ENCODE peak calls at places on chromosomes 16 and 17, in nine cellular contexts. D is GM04503, F is retinal pigment epithelial cell, E is T-helper 22 cell, L is GM19239, Q is endothelial cell, A is AG04450, W is heart right ventricle, T is D341Med. R is an unnamed sample.

GRCh38 chr17:51372345-51373004 is 112.1 kb downstream of the UTP18 start:
- DNase-seq in W (peak), T (peak), E (no peak), L (peak), F (no peak), Q (peak), A (no peak), D (peak), R (no peak)

GRCh38 chr16:2288701-2289100 is 20.8 kb upstream of the RNPS1 start:
- DNase-seq in L (no peak), E (no peak), D (no peak), F (no peak), T (no peak), A (no peak), W (no peak), Q (peak), R (no peak)

GRCh38 chr17:11736613-11737289 is 138.5 kb downstream of the DNAH9 start:
- DNase-seq in T (no peak), A (no peak), D (no peak), F (no peak), E (no peak), W (no peak), L (no peak), Q (no peak), R (no peak)

GRCh38 chr17:72640415-72641165 is 451.9 kb downstream of the SLC39A11 start:
- DNase-seq in Q (no peak), D (no peak), W (no peak), E (no peak), F (no peak), T (no peak), A (no peak), L (no peak), R (no peak)

GRCh38 chr17:38418069-38418692 is 10.1 kb upstream of the ARHGAP23 start:
- DNase-seq in T (no peak), D (no peak), A (no peak), Q (no peak), E (no peak), W (no peak), L (no peak), F (no peak), R (no peak)

GRCh38 chr16:23508589-23509440 is 1.5 kb downstream of the GGA2 start:
- DNase-seq in E (no peak), L (no peak), A (no peak), T (no peak), W (no peak), D (no peak), Q (peak), F (no peak), R (no peak)

GRCh38 chr16:48385272-48385953 is at the start of gene SIAH1:
- DNase-seq in A (no peak), T (peak), W (peak), E (peak), L (peak), Q (peak), F (no peak), D (no peak), R (peak)

GRCh38 chr17:38898291-38898679 is 27.1 kb upstream of the LASP1NB start:
- DNase-seq in D (no peak), Q (no peak), L (no peak), E (no peak), F (no peak), A (no peak), T (no peak), W (no peak), R (no peak)

GRCh38 chr17:33469911-33470310 is 176.8 kb upstream of the ASIC2 start:
- DNase-seq in T (no peak), E (no peak), F (peak), A (peak), Q (no peak), D (peak), L (no peak), W (peak), R (no peak)

GRCh38 chr16:3173892-3174617 is 13.9 kb upstream of the OR1F1 start:
- DNase-seq in Q (peak), F (no peak), W (no peak), A (no peak), T (peak), E (no peak), L (no peak), D (no peak), R (no peak)

GRCh38 chr17:31355935-31356334 is 34.5 kb upstream of the EVI2A start:
- DNase-seq in D (no peak), F (no peak), W (no peak), Q (no peak), A (no peak), E (no peak), L (no peak), T (no peak), R (no peak)

R was measured in activated T-helper 2 cell treated with anti-CD3 and anti-CD28 coated beads, Interferon-gamma antibody, Interleukin-2, Interleukin-4, amounts not matched to agents 10 μg/mL and 5 μg/mL and 100 μg/mL, durations not matched to agents 14 hours and 24 hours and 36 hours.